ENCODE peak calls at places on chromosomes 7 and 10, in seven cellular contexts. A is GM12891, F is HepG2, K is SK-N-SH, Q is GM12878, X is K562, D is H1. L is an unnamed sample.
A peak's percentile ranks its signal among the peaks of the same experiment; 100 is the strongest.

GRCh38 chr7:130305677-130306076 is 12.7 kb downstream of the CPA4 start:
- DNase-seq in D (no peak), A (no peak), X (no peak), K (peak; percentile 30), F (no peak), Q (no peak), L (no peak)

GRCh38 chr10:46323176-46323575 is 36.4 kb downstream of the ANTXRL start:
- DNase-seq in K (no peak), F (no peak), A (no peak), Q (no peak), D (no peak), X (no peak), L (no peak)

GRCh38 chr7:25812086-25812855 is 339.7 kb upstream of the NFE2L3 start:
- DNase-seq in A (no peak), K (no peak), Q (no peak), D (no peak), X (no peak), F (no peak), L (no peak)

GRCh38 chr10:76618641-76619040 is 1019.0 kb downstream of the KCNMA1 start:
- DNase-seq in A (no peak), D (no peak), K (no peak), Q (no peak), F (no peak), X (no peak), L (no peak)

GRCh38 chr7:34748244-34749039 is 90.4 kb downstream of the NPSR1 start:
- DNase-seq in Q (no peak), F (peak; percentile 99), D (no peak), K (peak; percentile 19), A (no peak), X (no peak), L (no peak)

GRCh38 chr10:65313406-65313805 is 1612.4 kb upstream of the LRRTM3 start:
- DNase-seq in D (no peak), A (no peak), K (no peak), Q (no peak), X (no peak), F (no peak), L (no peak)

GRCh38 chr7:115910541-115911164 is 119.9 kb downstream of the TFEC start:
- DNase-seq in D (no peak), Q (no peak), F (peak; percentile 14), K (peak; percentile 1), A (no peak), X (no peak), L (no peak)

GRCh38 chr7:107622429-107622828 is 38.2 kb upstream of the SLC26A4 start:
- DNase-seq in D (no peak), K (no peak), A (no peak), X (no peak), F (no peak), Q (no peak), L (no peak)

GRCh38 chr10:78173360-78174020 is 139.8 kb downstream of the RPS24 start:
- DNase-seq in F (no peak), A (no peak), K (no peak), D (no peak), Q (no peak), X (no peak), L (no peak)

GRCh38 chr7:116328161-116328560 is 117.8 kb downstream of the TES start:
- DNase-seq in F (no peak), A (no peak), D (no peak), K (no peak), Q (no peak), X (no peak), L (no peak)

DNA sequence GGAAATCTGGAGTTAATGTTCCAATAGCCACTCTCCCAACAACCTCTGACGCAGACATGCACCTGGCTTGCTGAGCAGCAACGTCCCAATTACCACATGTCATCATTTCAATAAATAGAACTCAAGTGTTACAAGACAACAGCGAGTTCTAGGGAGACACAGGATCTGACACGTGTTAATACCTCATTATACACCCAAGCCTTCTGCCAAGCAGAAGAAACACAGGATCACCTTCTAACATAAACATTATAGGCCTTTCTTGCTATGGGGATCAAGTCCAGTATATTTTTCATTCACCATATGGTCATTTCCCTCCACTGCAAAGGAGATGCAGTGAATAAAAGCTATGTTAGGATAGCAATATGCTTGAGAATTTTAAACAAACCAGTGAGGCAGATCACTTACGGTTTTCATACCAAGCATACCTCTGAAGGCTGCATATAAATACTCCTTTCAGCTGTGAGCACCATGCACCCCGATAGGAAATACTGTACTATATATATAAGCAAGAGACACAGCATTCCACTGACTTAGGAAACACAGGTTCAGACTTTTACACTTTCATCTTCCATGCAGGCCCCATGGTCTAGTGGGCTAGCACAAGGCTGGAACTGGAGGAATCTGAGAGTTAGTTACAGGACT is 74.2 kb downstream of the JAZF1 start:
- DNase-seq in X (no peak), A (no peak), F (no peak), K (no peak), Q (no peak), D (no peak), L (no peak)
- TF ChIP-seq POLR2AphosphoS5 in X (no peak), A (no peak), F (no peak), K (no peak), Q (no peak), D (no peak), L (no peak)

GRCh38 chr10:82453678-82454293 is 578.8 kb downstream of the NRG3 start:
- DNase-seq in A (no peak), X (no peak), K (peak; percentile 15), F (no peak), Q (no peak), D (no peak), L (no peak)
- TF ChIP-seq TAF1 in A (no peak), X (no peak), K (no peak), F (no peak), Q (no peak), D (no peak), L (no peak)

DNA sequence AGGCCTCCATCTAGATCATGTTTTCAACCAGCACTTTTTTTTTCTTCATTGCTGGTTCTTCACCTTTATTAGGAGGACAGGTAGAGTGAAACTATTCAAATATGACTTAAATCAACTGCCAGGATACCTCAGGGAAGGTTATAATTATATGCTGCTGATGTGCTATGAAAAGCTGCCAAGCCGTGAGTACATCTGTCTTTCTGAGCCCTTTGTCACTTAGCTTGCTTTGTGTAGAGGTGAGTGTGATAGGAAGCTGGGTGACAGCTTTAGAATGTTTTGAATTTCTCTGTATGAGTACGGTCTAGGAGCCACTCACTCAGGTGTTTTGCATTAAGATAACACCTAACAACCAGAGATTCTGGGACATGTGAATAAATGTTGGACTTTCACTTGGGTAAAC is 365.2 kb downstream of the OTUD1 start:
- DNase-seq in F (no peak), K (no peak), X (no peak), D (no peak), A (no peak), Q (no peak), L (no peak)
- TF ChIP-seq POLR2AphosphoS5 in F (no peak), K (no peak), X (no peak), D (no peak), A (no peak), Q (no peak), L (no peak)

GRCh38 chr10:126930506-126931458 is 25.6 kb downstream of the DOCK1 start:
- DNase-seq in K (no peak), X (no peak), D (no peak), A (no peak), Q (no peak), F (no peak), L (no peak)
- TF ChIP-seq TAF1 in K (no peak), X (no peak), D (no peak), A (no peak), Q (no peak), F (no peak), L (no peak)

DNA sequence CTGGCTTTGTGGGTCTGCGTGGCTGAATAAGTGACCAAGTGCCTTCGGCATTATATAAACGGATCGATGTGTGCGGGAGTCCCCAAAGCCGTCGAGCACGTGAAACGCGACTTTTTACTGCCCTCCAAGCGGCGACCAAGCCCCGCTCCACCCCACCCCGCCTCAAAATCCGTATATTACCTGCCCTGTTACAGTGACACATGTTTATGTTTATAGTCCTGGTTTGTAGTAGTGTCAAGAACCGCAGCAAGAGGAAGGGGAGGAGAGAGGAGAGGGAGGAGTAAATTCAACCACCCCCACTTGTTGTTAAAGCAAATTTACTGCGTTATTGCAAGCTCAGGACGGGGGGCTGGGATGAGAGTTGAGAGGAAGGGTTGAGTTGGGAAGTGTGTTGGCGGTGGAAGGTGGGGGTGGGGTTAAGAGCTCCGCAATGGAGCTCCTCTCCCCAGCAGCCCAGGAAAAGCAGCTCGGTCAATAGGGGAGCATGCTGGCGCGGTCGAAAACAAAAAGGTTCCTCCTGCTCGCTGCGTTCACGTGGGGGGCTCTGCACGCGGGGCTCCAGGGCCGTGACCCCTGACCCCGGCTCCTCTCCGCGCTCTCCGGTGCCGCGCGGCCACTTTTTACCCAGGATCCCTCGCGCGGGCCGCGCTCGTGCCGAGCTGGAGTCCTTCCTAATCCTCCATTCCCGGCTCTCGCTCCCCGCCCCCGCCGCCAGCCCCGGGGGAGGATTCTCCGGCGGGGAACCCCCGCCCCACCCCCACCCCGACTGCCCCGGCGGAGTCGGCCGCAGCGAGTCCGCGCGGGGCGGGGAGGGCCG is at the start of gene SKIDA1:
- DNase-seq in X (peak; percentile 83), Q (no peak), A (no peak), K (peak; percentile 86), D (no peak), F (peak; percentile 92), L (no peak)
- TF ChIP-seq POLR2AphosphoS5 in X (peak; percentile 85), Q (no peak), A (no peak), K (peak; percentile 69), D (peak; percentile 73), F (peak; percentile 77), L (no peak)

DNA sequence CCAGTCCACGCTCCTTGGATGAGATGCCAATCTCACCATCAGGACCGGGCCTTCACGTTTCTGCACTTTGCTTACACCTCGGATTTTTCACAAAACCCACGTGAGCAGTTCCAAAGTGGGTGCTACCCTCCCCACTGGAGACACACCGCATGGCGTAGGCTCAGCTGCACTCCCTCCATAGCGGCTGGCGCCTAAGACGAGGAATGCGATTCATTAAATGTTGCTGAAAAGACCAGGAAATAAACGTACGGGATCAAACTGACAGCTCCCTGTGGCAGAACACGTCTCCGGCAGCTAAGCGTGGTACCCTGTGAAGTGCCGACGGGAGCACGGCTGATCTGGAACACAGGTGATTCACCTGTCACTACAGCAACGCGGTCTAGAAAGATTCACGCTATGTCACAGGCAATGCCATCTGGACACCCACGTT is 209.0 kb downstream of the DIP2C start:
- DNase-seq in A (no peak), F (no peak), K (no peak), D (no peak), Q (no peak), X (no peak), L (no peak)
- TF ChIP-seq TAF1 in A (no peak), F (no peak), K (no peak), D (no peak), Q (no peak), X (no peak), L (no peak)

GRCh38 chr10:98269435-98269912 is 1.5 kb upstream of the LOXL4 start:
- DNase-seq in K (peak; percentile 56), A (no peak), F (peak; percentile 83), X (peak; percentile 35), D (peak; percentile 17), Q (no peak), L (no peak)
- TF ChIP-seq POLR2AphosphoS5 in K (peak; percentile 19), A (no peak), F (no peak), X (no peak), D (no peak), Q (no peak), L (no peak)

GRCh38 chr10:118020365-118020764 is 26.4 kb downstream of the RAB11FIP2 start:
- DNase-seq in A (no peak), X (no peak), F (no peak), Q (no peak), K (no peak), D (peak; percentile 19), L (no peak)
- TF ChIP-seq TAF1 in A (no peak), X (no peak), F (no peak), Q (no peak), K (no peak), D (no peak), L (no peak)